ENCODE peak calls at places on chromosomes 11 and 22, in four cellular contexts. B is iris pigment epithelial cell; R is AG08396; S is stimulated activated CD4-positive, alpha-beta T cell treated with anti-CD3 and anti-CD28 coated beads, TNF-alpha, amount 100 ng/mL, for 1 hour. L is an unnamed sample.

GRCh38 chr22:20968281-20968977 is 1.4 kb downstream of the AIFM3 start:
- DNase-seq in B (no peak), R (no peak), S (no peak), L (no peak)

GRCh38 chr22:44353063-44353440 is 40.3 kb upstream of the SHISAL1 start:
- DNase-seq in R (no peak), S (no peak), B (no peak), L (no peak)

GRCh38 chr11:95392644-95393043 is 161.6 kb upstream of the SESN3 start:
- DNase-seq in B (no peak), S (no peak), R (no peak), L (no peak)

GRCh38 chr22:46173152-46173551 is 22.8 kb downstream of the PPARA start:
- DNase-seq in B (no peak), S (no peak), R (no peak), L (no peak)

GRCh38 chr22:38843201-38843715 is 570 bp downstream of the NPTXR start:
- DNase-seq in S (peak; percentile 41), B (peak; percentile 69), R (peak; percentile 84), L (peak; percentile 80)

GRCh38 chr22:21917206-21917958 is 35.3 kb downstream of the PPM1F start:
- DNase-seq in R (peak; percentile 26), S (no peak), B (no peak), L (no peak)

GRCh38 chr11:70552167-70552435 is 153.8 kb downstream of the CTTN start:
- DNase-seq in B (no peak), S (no peak), R (no peak), L (no peak)

GRCh38 chr11:63227521-63228107 is 15.8 kb downstream of the SLC22A25 start:
- DNase-seq in S (no peak), R (no peak), B (no peak), L (no peak)

GRCh38 chr11:2138436-2139117 is 612 bp downstream of the IGF2 start:
- DNase-seq in S (no peak), B (peak; percentile 37), R (peak; percentile 63), L (no peak)

GRCh38 chr22:46641829-46642266 is 21.7 kb downstream of the GRAMD4 start:
- DNase-seq in B (no peak), R (peak; percentile 56), S (no peak), L (peak; percentile 44)

GRCh38 chr22:29517215-29517908 is 36.2 kb downstream of the THOC5 start:
- DNase-seq in B (no peak), R (no peak), S (no peak), L (no peak)

GRCh38 chr22:45286854-45287551 is 2.3 kb downstream of the UPK3A start:
- DNase-seq in B (no peak), S (no peak), R (no peak), L (no peak)

GRCh38 chr11:1881442-1882264 is 10.0 kb downstream of the PRR33 start:
- DNase-seq in B (no peak), R (peak; percentile 13), S (no peak), L (no peak)

GRCh38 chr22:49019737-49020136 is 807.9 kb downstream of the BRD1 start:
- DNase-seq in S (no peak), B (no peak), R (no peak), L (no peak)

GRCh38 chr11:95266751-95267374 is 35.9 kb upstream of the SESN3 start:
- DNase-seq in B (peak; percentile 27), R (no peak), S (no peak), L (peak; percentile 50)

GRCh38 chr11:121494355-121495099 is 41.8 kb upstream of the SORL1-AS1 start:
- DNase-seq in B (no peak), S (no peak), R (no peak), L (no peak)

GRCh38 chr22:37555029-37555428 is 5.3 kb upstream of the CDC42EP1 start:
- DNase-seq in B (no peak), R (no peak), S (no peak), L (no peak)

GRCh38 chr11:66100272-66101037 is 30.4 kb downstream of the PACS1 start:
- DNase-seq in R (no peak), S (peak; percentile 21), B (peak; percentile 36), L (no peak)

GRCh38 chr11:120134931-120135228 is 3.0 kb downstream of the TRIM29 start:
- DNase-seq in S (no peak), B (no peak), R (no peak), L (no peak)

GRCh38 chr22:37848587-37849088 is 581 bp upstream of the EIF3L start:
- DNase-seq in S (no peak), B (peak; percentile 42), R (no peak), L (peak; percentile 16)

GRCh38 chr22:20952544-20953341 is 14.3 kb upstream of the AIFM3 start:
- DNase-seq in R (no peak), B (no peak), S (no peak), L (no peak)

GRCh38 chr11:123045101-123045500 is 16.8 kb downstream of the HSPA8 start:
- DNase-seq in B (no peak), R (no peak), S (no peak), L (no peak)

GRCh38 chr11:91081440-91082088 is 858.7 kb upstream of the CHORDC1 start:
- DNase-seq in S (no peak), B (peak; percentile 46), R (no peak), L (peak; percentile 2)

GRCh38 chr11:79237111-79237510 is 203.7 kb downstream of the TENM4 start:
- DNase-seq in B (no peak), R (no peak), S (no peak), L (peak; percentile 17)

GRCh38 chr11:20364412-20364792 is 888 bp downstream of the HTATIP2 start:
- DNase-seq in S (no peak), B (no peak), R (no peak), L (no peak)

GRCh38 chr11:9231848-9232177 is 33.3 kb downstream of the DENND5A start:
- DNase-seq in S (no peak), R (peak; percentile 29), B (peak; percentile 64), L (peak; percentile 45)

GRCh38 chr11:123590296-123590912 is 64.0 kb downstream of the SCN3B start:
- DNase-seq in R (peak; percentile 77), B (peak; percentile 23), S (no peak), L (peak; percentile 84)